ENCODE peak calls at places on chromosomes 5 and 9, in seven cellular contexts. One of them, this sample, is unnamed.

GRCh38 chr5:108398964-108399363 is 17.1 kb upstream of the FBXL17 start:
- DNase-seq in mammary epithelial cell: no peak
- DNase-seq in A673: no peak
- DNase-seq in AG10803: no peak
- DNase-seq in neural progenitor cell: no peak
- DNase-seq in mesothelial cell of epicardium: no peak
- DNase-seq in endothelial cell: no peak
- DNase-seq in this sample: no peak

GRCh38 chr5:176658007-176658599 is 10.8 kb downstream of the TSPAN17 start:
- DNase-seq in mammary epithelial cell: peak
- DNase-seq in A673: peak
- DNase-seq in AG10803: peak
- DNase-seq in neural progenitor cell: peak
- DNase-seq in mesothelial cell of epicardium: no peak
- DNase-seq in endothelial cell: peak
- DNase-seq in this sample: no peak

GRCh38 chr5:173823274-173823644 is 64.9 kb upstream of the CPEB4 start:
- DNase-seq in mammary epithelial cell: no peak
- DNase-seq in A673: no peak
- DNase-seq in AG10803: no peak
- DNase-seq in neural progenitor cell: no peak
- DNase-seq in mesothelial cell of epicardium: no peak
- DNase-seq in endothelial cell: no peak
- DNase-seq in this sample: no peak

GRCh38 chr5:73437126-73438047 is 11.2 kb downstream of the FOXD1 start:
- DNase-seq in mammary epithelial cell: peak
- DNase-seq in A673: peak
- DNase-seq in AG10803: peak
- DNase-seq in neural progenitor cell: peak
- DNase-seq in mesothelial cell of epicardium: no peak
- DNase-seq in endothelial cell: peak
- DNase-seq in this sample: no peak

GRCh38 chr5:56487528-56488115 is 254.5 kb upstream of the ANKRD55 start:
- DNase-seq in mammary epithelial cell: no peak
- DNase-seq in A673: no peak
- DNase-seq in AG10803: no peak
- DNase-seq in neural progenitor cell: no peak
- DNase-seq in mesothelial cell of epicardium: no peak
- DNase-seq in endothelial cell: no peak
- DNase-seq in this sample: no peak

GRCh38 chr9:437066-438015 is 222.7 kb downstream of the DOCK8 start:
- DNase-seq in mammary epithelial cell: peak
- DNase-seq in A673: no peak
- DNase-seq in AG10803: peak
- DNase-seq in neural progenitor cell: no peak
- DNase-seq in mesothelial cell of epicardium: no peak
- DNase-seq in endothelial cell: no peak
- DNase-seq in this sample: no peak

GRCh38 chr9:137390553-137391410 is 32.2 kb downstream of the EXD3 start:
- DNase-seq in mammary epithelial cell: no peak
- DNase-seq in A673: no peak
- DNase-seq in AG10803: no peak
- DNase-seq in neural progenitor cell: no peak
- DNase-seq in mesothelial cell of epicardium: no peak
- DNase-seq in endothelial cell: no peak
- DNase-seq in this sample: no peak

GRCh38 chr5:55176176-55176818 is 3.3 kb upstream of the CDC20B start:
- DNase-seq in mammary epithelial cell: peak
- DNase-seq in A673: peak
- DNase-seq in AG10803: no peak
- DNase-seq in neural progenitor cell: peak
- DNase-seq in mesothelial cell of epicardium: no peak
- DNase-seq in endothelial cell: peak
- DNase-seq in this sample: no peak

GRCh38 chr5:17305964-17306725 is 88.7 kb downstream of the BASP1 start:
- DNase-seq in mammary epithelial cell: peak
- DNase-seq in A673: no peak
- DNase-seq in AG10803: peak
- DNase-seq in neural progenitor cell: no peak
- DNase-seq in mesothelial cell of epicardium: no peak
- DNase-seq in endothelial cell: no peak
- DNase-seq in this sample: no peak

GRCh38 chr5:82494942-82495341 is 216.8 kb upstream of the RPS23 start:
- DNase-seq in mammary epithelial cell: no peak
- DNase-seq in A673: peak
- DNase-seq in AG10803: peak
- DNase-seq in neural progenitor cell: no peak
- DNase-seq in mesothelial cell of epicardium: no peak
- DNase-seq in endothelial cell: no peak
- DNase-seq in this sample: no peak

GRCh38 chr9:3331801-3332200 is 194.0 kb downstream of the RFX3 start:
- DNase-seq in mammary epithelial cell: no peak
- DNase-seq in A673: peak
- DNase-seq in AG10803: no peak
- DNase-seq in neural progenitor cell: peak
- DNase-seq in mesothelial cell of epicardium: no peak
- DNase-seq in endothelial cell: no peak
- DNase-seq in this sample: no peak
- TF ChIP-seq CTCF in mammary epithelial cell: peak
- TF ChIP-seq CTCF in A673: peak
- TF ChIP-seq CTCF in AG10803: peak
- TF ChIP-seq CTCF in neural progenitor cell: peak
- TF ChIP-seq CTCF in mesothelial cell of epicardium: no peak
- TF ChIP-seq CTCF in endothelial cell: no peak
- TF ChIP-seq CTCF in this sample: no peak

DNA sequence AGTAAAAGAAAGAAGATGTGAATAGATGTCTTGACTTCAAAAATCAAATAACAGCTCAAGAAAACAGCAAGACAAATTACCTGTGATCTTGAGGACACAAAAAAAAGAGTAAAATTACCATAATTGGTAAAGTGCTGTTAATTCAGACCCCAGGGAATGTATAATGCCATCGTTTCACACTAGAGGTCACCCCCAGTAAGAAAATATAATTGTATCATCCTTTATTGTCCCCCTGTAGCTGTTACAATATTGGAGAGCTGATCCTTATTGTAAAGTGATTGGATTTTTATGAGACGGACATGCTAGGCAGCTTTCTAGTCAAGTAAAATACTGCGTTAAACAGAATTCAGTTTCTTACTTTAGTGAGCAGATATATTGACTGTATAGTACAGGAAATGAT is 377.0 kb downstream of the TLE1 start:
- DNase-seq in mammary epithelial cell: no peak
- DNase-seq in A673: no peak
- DNase-seq in AG10803: no peak
- DNase-seq in neural progenitor cell: no peak
- DNase-seq in mesothelial cell of epicardium: no peak
- DNase-seq in endothelial cell: no peak
- DNase-seq in this sample: no peak
- TF ChIP-seq CTCF in mammary epithelial cell: peak
- TF ChIP-seq CTCF in A673: no peak
- TF ChIP-seq CTCF in AG10803: peak
- TF ChIP-seq CTCF in neural progenitor cell: no peak
- TF ChIP-seq CTCF in mesothelial cell of epicardium: no peak
- TF ChIP-seq CTCF in endothelial cell: no peak
- TF ChIP-seq CTCF in this sample: no peak

DNA sequence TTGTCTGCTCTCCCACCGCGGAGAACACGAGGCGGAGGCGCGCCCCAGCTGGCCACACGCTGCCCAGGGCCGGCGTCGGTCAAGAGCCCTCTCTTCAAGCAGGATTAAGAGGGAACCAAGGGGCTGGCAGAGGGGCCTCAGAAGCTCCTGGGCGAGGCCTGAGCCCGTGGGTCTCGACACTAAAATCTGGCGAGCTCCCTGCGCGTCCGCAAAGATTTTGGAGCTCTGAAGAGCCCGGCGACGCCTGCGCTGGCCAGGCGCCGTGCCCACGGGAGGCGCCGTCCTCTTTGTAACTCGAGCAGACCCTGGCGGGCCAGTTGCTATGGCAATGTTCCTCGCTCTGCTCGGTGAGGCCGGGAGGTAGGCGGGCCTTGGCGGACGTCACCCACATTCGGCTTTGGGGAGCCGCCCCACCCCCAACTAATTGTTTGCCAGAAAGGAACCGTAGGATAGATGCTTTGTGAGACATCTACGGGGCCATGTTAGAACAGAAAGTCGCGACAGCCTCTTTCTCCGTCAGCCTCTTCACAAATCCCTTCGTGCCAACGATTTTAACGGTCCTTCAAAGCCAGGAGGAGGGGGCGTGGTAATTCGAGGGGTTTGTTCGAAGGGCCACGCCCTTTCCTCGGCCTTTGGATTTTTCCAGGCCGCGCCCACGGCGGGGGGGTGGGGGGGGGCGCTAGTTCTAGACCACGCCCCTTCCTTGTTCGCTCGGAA is 735 bp upstream of the CNOT8 start:
- DNase-seq in mammary epithelial cell: peak
- DNase-seq in A673: peak
- DNase-seq in AG10803: peak
- DNase-seq in neural progenitor cell: peak
- DNase-seq in mesothelial cell of epicardium: peak
- DNase-seq in endothelial cell: peak
- DNase-seq in this sample: peak
- TF ChIP-seq CTCF in mammary epithelial cell: no peak
- TF ChIP-seq CTCF in A673: no peak
- TF ChIP-seq CTCF in AG10803: peak
- TF ChIP-seq CTCF in neural progenitor cell: peak
- TF ChIP-seq CTCF in mesothelial cell of epicardium: no peak
- TF ChIP-seq CTCF in endothelial cell: no peak
- TF ChIP-seq CTCF in this sample: no peak

GRCh38 chr5:127562252-127562651 is 44.8 kb downstream of the PRRC1 start:
- DNase-seq in mammary epithelial cell: no peak
- DNase-seq in A673: peak
- DNase-seq in AG10803: no peak
- DNase-seq in neural progenitor cell: peak
- DNase-seq in mesothelial cell of epicardium: no peak
- DNase-seq in endothelial cell: peak
- DNase-seq in this sample: no peak
- TF ChIP-seq CTCF in mammary epithelial cell: peak
- TF ChIP-seq CTCF in A673: peak
- TF ChIP-seq CTCF in AG10803: peak
- TF ChIP-seq CTCF in neural progenitor cell: peak
- TF ChIP-seq CTCF in mesothelial cell of epicardium: no peak
- TF ChIP-seq CTCF in endothelial cell: no peak
- TF ChIP-seq CTCF in this sample: no peak

GRCh38 chr5:36363101-36363500 is 61.4 kb upstream of the RANBP3L start:
- DNase-seq in mammary epithelial cell: peak
- DNase-seq in A673: no peak
- DNase-seq in AG10803: peak
- DNase-seq in neural progenitor cell: peak
- DNase-seq in mesothelial cell of epicardium: no peak
- DNase-seq in endothelial cell: no peak
- DNase-seq in this sample: no peak
- TF ChIP-seq CTCF in mammary epithelial cell: peak
- TF ChIP-seq CTCF in A673: no peak
- TF ChIP-seq CTCF in AG10803: peak
- TF ChIP-seq CTCF in neural progenitor cell: peak
- TF ChIP-seq CTCF in mesothelial cell of epicardium: no peak
- TF ChIP-seq CTCF in endothelial cell: no peak
- TF ChIP-seq CTCF in this sample: no peak

DNA sequence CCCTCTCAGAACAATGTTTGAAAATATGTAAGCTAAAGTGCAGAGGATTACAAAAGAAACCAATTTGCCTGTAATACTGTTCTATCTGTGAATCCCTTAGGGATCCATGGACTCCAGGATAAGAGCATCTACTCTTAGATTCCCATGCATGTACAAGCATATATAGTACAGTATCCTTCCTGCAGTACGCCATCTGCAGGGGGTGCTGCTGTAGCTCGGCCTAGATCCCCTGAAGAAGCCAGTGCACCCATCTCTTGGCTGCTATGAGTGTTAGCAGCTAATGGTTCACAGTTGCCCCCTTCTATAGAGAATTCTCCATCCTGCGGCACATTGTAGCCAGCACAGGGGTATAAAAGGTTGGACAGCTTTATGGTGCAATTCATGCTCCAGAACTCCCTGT is 61.8 kb upstream of the SLC30A5 start:
- DNase-seq in mammary epithelial cell: no peak
- DNase-seq in A673: peak
- DNase-seq in AG10803: no peak
- DNase-seq in neural progenitor cell: peak
- DNase-seq in mesothelial cell of epicardium: no peak
- DNase-seq in endothelial cell: no peak
- DNase-seq in this sample: no peak
- TF ChIP-seq CTCF in mammary epithelial cell: no peak
- TF ChIP-seq CTCF in A673: peak
- TF ChIP-seq CTCF in AG10803: no peak
- TF ChIP-seq CTCF in neural progenitor cell: peak
- TF ChIP-seq CTCF in mesothelial cell of epicardium: no peak
- TF ChIP-seq CTCF in endothelial cell: no peak
- TF ChIP-seq CTCF in this sample: no peak

DNA sequence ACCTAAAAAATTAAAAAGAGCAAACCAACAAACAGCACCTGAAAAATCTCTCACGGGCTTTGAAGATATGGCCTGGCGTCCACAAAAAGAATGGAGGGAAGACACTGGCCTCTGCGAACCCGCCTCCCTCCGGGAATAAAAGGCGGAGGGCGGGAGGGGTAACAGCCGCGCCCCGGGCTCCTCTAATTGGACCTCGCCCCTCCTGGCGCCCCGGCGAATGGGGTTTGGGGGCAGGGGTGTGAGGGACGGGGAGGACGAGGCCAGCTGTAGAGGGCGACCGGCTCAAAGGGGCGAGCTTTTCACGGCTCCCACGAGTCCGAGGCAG is 753 bp downstream of the FANCC start:
- DNase-seq in mammary epithelial cell: peak
- DNase-seq in A673: peak
- DNase-seq in AG10803: peak
- DNase-seq in neural progenitor cell: peak
- DNase-seq in mesothelial cell of epicardium: peak
- DNase-seq in endothelial cell: peak
- DNase-seq in this sample: no peak
- TF ChIP-seq CTCF in mammary epithelial cell: peak
- TF ChIP-seq CTCF in A673: no peak
- TF ChIP-seq CTCF in AG10803: no peak
- TF ChIP-seq CTCF in neural progenitor cell: no peak
- TF ChIP-seq CTCF in mesothelial cell of epicardium: no peak
- TF ChIP-seq CTCF in endothelial cell: no peak
- TF ChIP-seq CTCF in this sample: no peak

GRCh38 chr9:10613413-10613812 is 611 bp upstream of the PTPRD start:
- DNase-seq in mammary epithelial cell: no peak
- DNase-seq in A673: no peak
- DNase-seq in AG10803: no peak
- DNase-seq in neural progenitor cell: no peak
- DNase-seq in mesothelial cell of epicardium: no peak
- DNase-seq in endothelial cell: no peak
- DNase-seq in this sample: no peak

GRCh38 chr9:10614201-10614870 is 1.5 kb upstream of the PTPRD start:
- DNase-seq in mammary epithelial cell: no peak
- DNase-seq in A673: no peak
- DNase-seq in AG10803: no peak
- DNase-seq in neural progenitor cell: no peak
- DNase-seq in mesothelial cell of epicardium: no peak
- DNase-seq in endothelial cell: no peak
- DNase-seq in this sample: no peak

GRCh38 chr9:10612649-10613398 is at the start of gene PTPRD:
- DNase-seq in mammary epithelial cell: peak
- DNase-seq in A673: peak
- DNase-seq in AG10803: peak
- DNase-seq in neural progenitor cell: peak
- DNase-seq in mesothelial cell of epicardium: peak
- DNase-seq in endothelial cell: peak
- DNase-seq in this sample: no peak
- TF ChIP-seq CTCF in mammary epithelial cell: peak
- TF ChIP-seq CTCF in A673: no peak
- TF ChIP-seq CTCF in AG10803: no peak
- TF ChIP-seq CTCF in neural progenitor cell: peak
- TF ChIP-seq CTCF in mesothelial cell of epicardium: no peak
- TF ChIP-seq CTCF in endothelial cell: peak
- TF ChIP-seq CTCF in this sample: peak